ENCODE peak calls at places on chromosome 6, in four cellular contexts. U is esophagus muscularis mucosa, Z is left cardiac atrium, J is foreskin fibroblast. D is an unnamed sample.

GRCh38 chr6:152048921-152049320 is 241.4 kb downstream of the ESR1 start:
- DNase-seq in U (no peak), J (no peak), Z (no peak), D (no peak)

GRCh38 chr6:148969679-148970078 is 222.8 kb downstream of the UST start:
- DNase-seq in U (no peak), J (no peak), Z (peak), D (no peak)

GRCh38 chr6:143843689-143844405 is 709 bp downstream of the LTV1 start:
- DNase-seq in U (no peak), Z (no peak), J (no peak), D (no peak)

GRCh38 chr6:13877116-13877515 is 47.6 kb upstream of the RNF182 start:
- DNase-seq in J (peak), Z (no peak), U (no peak), D (no peak)

GRCh38 chr6:27553123-27553904 is 80.4 kb upstream of the ZNF184 start:
- DNase-seq in Z (no peak), U (no peak), J (peak), D (no peak)

GRCh38 chr6:87949194-87949593 is 98.4 kb upstream of the SPACA1 start:
- DNase-seq in Z (no peak), U (peak), J (no peak), D (no peak)

GRCh38 chr6:53811082-53811481 is 16.3 kb downstream of the LRRC1 start:
- DNase-seq in U (no peak), J (no peak), Z (no peak), D (no peak)

GRCh38 chr6:152273638-152274037 is 363.5 kb downstream of the SYNE1 start:
- DNase-seq in Z (no peak), U (no peak), J (no peak), D (no peak)

GRCh38 chr6:90701146-90701781 is 114.4 kb upstream of the MAP3K7 start:
- DNase-seq in J (no peak), U (no peak), Z (no peak), D (no peak)

GRCh38 chr6:50889492-50889891 is 70.8 kb downstream of the TFAP2B start:
- DNase-seq in U (no peak), Z (no peak), J (no peak), D (no peak)

GRCh38 chr6:151044465-151045441 is 179.3 kb downstream of the MTHFD1L start:
- DNase-seq in Z (peak), U (no peak), J (peak), D (no peak)

GRCh38 chr6:121917834-121918559 is 481.5 kb upstream of the HSF2 start:
- DNase-seq in J (peak), U (no peak), Z (no peak), D (no peak)

GRCh38 chr6:146028250-146028789 is 542 bp upstream of the GRM1 start:
- DNase-seq in J (peak), Z (peak), U (no peak), D (peak)

GRCh38 chr6:8065519-8065911 is 1.3 kb upstream of the BLOC1S5 start:
- DNase-seq in U (no peak), J (no peak), Z (no peak), D (peak)

GRCh38 chr6:11222385-11223277 is 9.8 kb downstream of the NEDD9 start:
- DNase-seq in Z (no peak), J (no peak), U (no peak), D (no peak)

GRCh38 chr6:161242779-161243693 is 30.8 kb downstream of the AGPAT4 start:
- DNase-seq in Z (peak), J (no peak), U (no peak), D (no peak)

GRCh38 chr6:47062346-47062745 is 20.2 kb upstream of the ADGRF1 start:
- DNase-seq in Z (no peak), U (no peak), J (no peak), D (no peak)

GRCh38 chr6:81476881-81477280 is 275.6 kb downstream of the TENT5A start:
- DNase-seq in Z (no peak), U (no peak), J (peak), D (no peak)

GRCh38 chr6:138403324-138403800 is 661 bp upstream of the HEBP2 start:
- DNase-seq in J (no peak), U (peak), Z (peak), D (peak)

GRCh38 chr6:123715243-123715863 is 78.6 kb upstream of the TRDN start:
- DNase-seq in Z (no peak), J (no peak), U (no peak), D (no peak)

GRCh38 chr6:26483727-26484126 is 16.4 kb upstream of the BTN1A1 start:
- DNase-seq in J (no peak), Z (no peak), U (no peak), D (no peak)

GRCh38 chr6:130843575-130844320 is 16.5 kb downstream of the SMLR1 start:
- DNase-seq in J (peak), U (no peak), Z (no peak), D (peak)

GRCh38 chr6:103872683-103873082 is 987.0 kb downstream of the HACE1 start:
- DNase-seq in Z (no peak), J (no peak), U (no peak), D (no peak)

GRCh38 chr6:169269180-169270076 is 15.8 kb upstream of the THBS2 start:
- DNase-seq in U (peak), J (no peak), Z (peak), D (no peak)

GRCh38 chr6:14031516-14031915 is 86.1 kb upstream of the CD83 start:
- DNase-seq in Z (no peak), U (no peak), J (no peak), D (no peak)

GRCh38 chr6:137107767-137108105 is 63.0 kb upstream of the IL20RA start:
- DNase-seq in J (no peak), U (no peak), Z (no peak), D (no peak)

GRCh38 chr6:79631800-79632172 is 657 bp downstream of the SH3BGRL2 start:
- DNase-seq in J (no peak), U (no peak), Z (no peak), D (no peak)

GRCh38 chr6:2999005-2999620 is 581 bp upstream of the NQO2 start:
- DNase-seq in U (peak), Z (peak), J (peak), D (no peak)

GRCh38 chr6:11275598-11275997 is 43.1 kb upstream of the NEDD9 start:
- DNase-seq in J (no peak), Z (no peak), U (no peak), D (no peak)

GRCh38 chr6:105322499-105323231 is 80.2 kb downstream of the PREP start:
- DNase-seq in U (no peak), Z (no peak), J (no peak), D (no peak)

GRCh38 chr6:16320533-16321340 is 82.3 kb downstream of the GMPR start:
- DNase-seq in J (peak), U (no peak), Z (peak), D (no peak)

GRCh38 chr6:106794129-106794528 is 164.8 kb downstream of the QRSL1 start:
- DNase-seq in Z (no peak), U (no peak), J (no peak), D (no peak)

GRCh38 chr6:144811140-144811539 is 526.0 kb downstream of the UTRN start:
- DNase-seq in Z (no peak), J (no peak), U (no peak), D (no peak)

GRCh38 chr6:22980446-22980845 is 411.1 kb downstream of the HDGFL1 start:
- DNase-seq in J (peak), Z (no peak), U (no peak), D (no peak)

GRCh38 chr6:14798996-14799588 is 446.8 kb upstream of the JARID2 start:
- DNase-seq in J (no peak), Z (no peak), U (no peak), D (no peak)

GRCh38 chr6:106119526-106119925 is 33.4 kb downstream of the PRDM1 start:
- DNase-seq in Z (no peak), U (no peak), J (no peak), D (no peak)

D was measured in T-helper 1 cell.